ENCODE peak calls at places on chromosome 17, in ten cellular contexts. Q is cardiac muscle cell; D is NCI-H1105; W is EL; B is Calu3; V is activated gamma-delta T cell treated with anti-CD3 and anti-CD28 coated beads, Interleukin-2, amount 50 U/mL, for 16 hours; J is SW480; O is glomerular endothelial cell; A is endothelial cell of umbilical vein; P is WERI-Rb-1. G is an unnamed sample.

GRCh38 chr17:49260011-49260921 is 29.7 kb upstream of the PHOSPHO1 start:
- DNase-seq in O (peak), A (peak), B (peak), P (peak), V (peak), J (peak), D (no peak), W (peak), Q (peak), G (peak)

GRCh38 chr17:21081967-21082366 is 39.2 kb upstream of the USP22 start:
- DNase-seq in W (no peak), D (no peak), O (no peak), Q (no peak), P (no peak), V (no peak), A (no peak), J (peak), B (no peak), G (no peak)

GRCh38 chr17:71828182-71828596 is 292.6 kb upstream of the SOX9 start:
- DNase-seq in V (no peak), J (no peak), P (no peak), D (peak), O (no peak), A (no peak), W (peak), Q (peak), B (no peak), G (no peak)

GRCh38 chr17:80501739-80502577 is 25.6 kb upstream of the NPTX1 start:
- DNase-seq in W (peak), Q (no peak), B (no peak), O (no peak), A (no peak), P (no peak), V (no peak), D (no peak), J (no peak), G (no peak)

GRCh38 chr17:28385037-28385797 is 13.7 kb downstream of the SARM1 start:
- DNase-seq in V (no peak), P (no peak), D (no peak), O (no peak), A (no peak), B (peak), J (peak), W (no peak), Q (no peak), G (no peak)

GRCh38 chr17:62712011-62712615 is 84.6 kb downstream of the MRC2 start:
- DNase-seq in D (no peak), P (no peak), J (no peak), B (no peak), Q (no peak), A (no peak), V (no peak), W (no peak), O (no peak), G (no peak)

GRCh38 chr17:41496803-41497484 is 7.2 kb upstream of the KRT36 start:
- DNase-seq in P (peak), A (peak), W (peak), B (peak), D (no peak), Q (peak), O (peak), V (peak), J (peak), G (peak)

GRCh38 chr17:56918916-56919315 is 5.1 kb upstream of the TRIM25 start:
- DNase-seq in O (no peak), Q (no peak), J (no peak), D (no peak), P (no peak), B (no peak), V (no peak), W (no peak), A (no peak), G (peak)

GRCh38 chr17:59600169-59600568 is 19.5 kb upstream of the CLTC start:
- DNase-seq in O (no peak), A (no peak), Q (no peak), B (no peak), V (no peak), P (no peak), J (no peak), W (no peak), D (no peak), G (no peak)

GRCh38 chr17:78174870-78175642 is 6.7 kb downstream of the SYNGR2 start:
- DNase-seq in P (peak), W (no peak), J (no peak), V (no peak), Q (no peak), A (no peak), D (no peak), B (no peak), O (no peak), G (no peak)

GRCh38 chr17:76659928-76660614 is 16.5 kb upstream of the ST6GALNAC1 start:
- DNase-seq in D (no peak), B (peak), V (no peak), Q (no peak), W (no peak), O (no peak), J (peak), A (no peak), P (no peak), G (peak)

GRCh38 chr17:80861892-80862291 is 129.7 kb upstream of the CHMP6 start:
- DNase-seq in D (peak), J (no peak), A (no peak), V (no peak), P (peak), B (no peak), W (peak), Q (peak), O (no peak), G (no peak)

GRCh38 chr17:72460711-72461110 is 339.9 kb downstream of the SOX9 start:
- DNase-seq in B (no peak), J (no peak), O (no peak), Q (no peak), A (no peak), P (no peak), W (no peak), D (no peak), V (no peak), G (no peak)

GRCh38 chr17:34620458-34620857 is 41.1 kb downstream of the TMEM132E start:
- DNase-seq in B (no peak), O (no peak), J (no peak), A (no peak), P (no peak), W (no peak), Q (no peak), V (no peak), D (no peak), G (peak)

GRCh38 chr17:7842380-7842949 is 8.4 kb downstream of the KDM6B start:
- DNase-seq in W (peak), D (peak), V (peak), P (no peak), O (no peak), J (peak), Q (no peak), A (peak), B (peak), G (peak)